ENCODE peak calls at places on chromosomes 16 and 17, in six cellular contexts. Z is AG09319, F is AG10803, R is HCT116, J is RPMI7951, P is pons. X is an unnamed sample.

GRCh38 chr17:56320443-56320842 is 167.2 kb downstream of the ANKFN1 start:
- DNase-seq in F (no peak), R (no peak), P (no peak), Z (no peak), J (peak), X (no peak)

GRCh38 chr16:11370084-11370931 is 25.0 kb downstream of the RMI2 start:
- DNase-seq in P (peak), Z (no peak), J (no peak), R (no peak), F (peak), X (peak)

GRCh38 chr16:50539053-50539615 is 9.1 kb upstream of the NKD1 start:
- DNase-seq in J (no peak), R (no peak), P (peak), F (no peak), Z (no peak), X (no peak)

GRCh38 chr16:85306071-85306792 is 194.0 kb upstream of the CIBAR2 start:
- DNase-seq in J (no peak), P (peak), Z (peak), R (peak), F (peak), X (peak)

GRCh38 chr17:958712-959451 is 20.7 kb downstream of the NXN start:
- DNase-seq in Z (no peak), F (no peak), R (no peak), J (no peak), P (no peak), X (no peak)

GRCh38 chr17:32349503-32349853 is 479 bp upstream of the ZNF207 start:
- DNase-seq in R (no peak), J (no peak), F (peak), P (peak), Z (no peak), X (peak)

GRCh38 chr17:1050246-1050995 is 53.5 kb downstream of the TIMM22 start:
- DNase-seq in Z (no peak), P (no peak), J (no peak), F (no peak), R (no peak), X (no peak)

GRCh38 chr16:53087101-53087500 is 32.3 kb downstream of the CHD9 start:
- DNase-seq in Z (no peak), P (no peak), R (no peak), J (no peak), F (peak), X (peak)

GRCh38 chr17:8152112-8152775 is at the start of gene PER1:
- DNase-seq in R (peak), Z (peak), P (peak), F (peak), J (peak), X (peak)

GRCh38 chr17:77096570-77097214 is 44.1 kb upstream of the SEC14L1 start:
- DNase-seq in P (peak), R (peak), Z (peak), F (peak), J (peak), X (peak)

GRCh38 chr17:8981443-8981842 is 15.9 kb upstream of the PIK3R5 start:
- DNase-seq in P (no peak), Z (no peak), R (no peak), J (no peak), F (no peak), X (no peak)

GRCh38 chr17:74467221-74467951 is 952 bp downstream of the CD300A start:
- DNase-seq in F (no peak), R (no peak), J (no peak), Z (no peak), P (peak), X (no peak)

GRCh38 chr17:31413871-31414589 is 22.6 kb downstream of the RAB11FIP4 start:
- DNase-seq in J (peak), Z (no peak), R (no peak), F (peak), P (peak), X (peak)

GRCh38 chr17:76793775-76794174 is 55.9 kb downstream of the MFSD11 start:
- DNase-seq in F (peak), Z (no peak), J (peak), R (peak), P (no peak), X (peak)

GRCh38 chr16:30889721-30890120 is 4.2 kb downstream of the BCL7C start:
- DNase-seq in R (no peak), F (no peak), P (no peak), Z (no peak), J (no peak), X (no peak)

GRCh38 chr16:471353-472198 is 46.1 kb downstream of the RAB11FIP3 start:
- DNase-seq in F (peak), J (no peak), P (peak), Z (peak), R (no peak), X (no peak)

GRCh38 chr17:8419305-8419704 is 16.4 kb upstream of the NDEL1 start:
- DNase-seq in J (no peak), R (no peak), Z (no peak), P (no peak), F (no peak), X (no peak)

GRCh38 chr17:46977750-46978488 is 1.1 kb downstream of the RPRML start:
- DNase-seq in R (no peak), Z (no peak), P (no peak), F (no peak), J (no peak), X (no peak)

GRCh38 chr16:23754594-23755483 is at the start of gene CHP2:
- DNase-seq in Z (no peak), P (no peak), F (no peak), J (no peak), R (no peak), X (no peak)

GRCh38 chr16:56736476-56736875 is 6.5 kb downstream of the NUP93 start:
- DNase-seq in F (no peak), J (no peak), R (no peak), P (no peak), Z (no peak), X (no peak)

GRCh38 chr16:20515580-20516179 is 60.5 kb downstream of the ACSM2B start:
- DNase-seq in Z (no peak), F (no peak), J (no peak), R (no peak), P (no peak), X (no peak)

GRCh38 chr17:55346658-55347057 is 75.0 kb downstream of the MMD start:
- DNase-seq in R (no peak), Z (no peak), J (no peak), P (no peak), F (no peak), X (no peak)